ENCODE peak calls at places on chromosomes 5 and 9, in eight cellular contexts. One of them, this sample, is unnamed.

GRCh38 chr9:134485653-134486052 is 155.9 kb upstream of the COL5A1 start:
- DNase-seq in progenitor cell of endocrine pancreas: no peak
- DNase-seq in Panc1: no peak
- DNase-seq in cardiac muscle cell: no peak
- DNase-seq in AG10803: no peak
- DNase-seq in upper lobe of left lung: no peak
- DNase-seq in natural killer cell: no peak
- DNase-seq in body of pancreas: no peak
- DNase-seq in this sample: no peak

GRCh38 chr5:139636975-139637408 is 11.2 kb upstream of the CXXC5 start:
- DNase-seq in progenitor cell of endocrine pancreas: no peak
- DNase-seq in Panc1: no peak
- DNase-seq in cardiac muscle cell: no peak
- DNase-seq in AG10803: peak; percentile 51
- DNase-seq in upper lobe of left lung: no peak
- DNase-seq in natural killer cell: peak; percentile 64
- DNase-seq in body of pancreas: no peak
- DNase-seq in this sample: no peak

GRCh38 chr9:98882569-98882923 is 61.2 kb upstream of the COL15A1 start:
- DNase-seq in progenitor cell of endocrine pancreas: no peak
- DNase-seq in Panc1: no peak
- DNase-seq in cardiac muscle cell: no peak
- DNase-seq in AG10803: no peak
- DNase-seq in upper lobe of left lung: no peak
- DNase-seq in natural killer cell: no peak
- DNase-seq in body of pancreas: no peak
- DNase-seq in this sample: no peak

GRCh38 chr9:134694368-134694665 is 52.7 kb downstream of the COL5A1 start:
- DNase-seq in progenitor cell of endocrine pancreas: no peak
- DNase-seq in Panc1: no peak
- DNase-seq in cardiac muscle cell: no peak
- DNase-seq in AG10803: no peak
- DNase-seq in upper lobe of left lung: no peak
- DNase-seq in natural killer cell: no peak
- DNase-seq in body of pancreas: no peak
- DNase-seq in this sample: no peak

GRCh38 chr5:160793500-160793899 is 58.5 kb downstream of the ATP10B start:
- DNase-seq in progenitor cell of endocrine pancreas: no peak
- DNase-seq in Panc1: no peak
- DNase-seq in cardiac muscle cell: no peak
- DNase-seq in AG10803: no peak
- DNase-seq in upper lobe of left lung: no peak
- DNase-seq in natural killer cell: no peak
- DNase-seq in body of pancreas: no peak
- DNase-seq in this sample: no peak

GRCh38 chr9:76216161-76216649 is 178.0 kb downstream of the RFK start:
- DNase-seq in progenitor cell of endocrine pancreas: no peak
- DNase-seq in Panc1: no peak
- DNase-seq in cardiac muscle cell: no peak
- DNase-seq in AG10803: peak; percentile 92
- DNase-seq in upper lobe of left lung: no peak
- DNase-seq in natural killer cell: no peak
- DNase-seq in body of pancreas: no peak
- DNase-seq in this sample: no peak

GRCh38 chr5:94288937-94289336 is 329.5 kb downstream of the KIAA0825 start:
- DNase-seq in progenitor cell of endocrine pancreas: no peak
- DNase-seq in Panc1: no peak
- DNase-seq in cardiac muscle cell: no peak
- DNase-seq in AG10803: peak; percentile 75
- DNase-seq in upper lobe of left lung: no peak
- DNase-seq in natural killer cell: no peak
- DNase-seq in body of pancreas: no peak
- DNase-seq in this sample: no peak

GRCh38 chr9:13100914-13101572 is 178.4 kb downstream of the MPDZ start:
- DNase-seq in progenitor cell of endocrine pancreas: no peak
- DNase-seq in Panc1: no peak
- DNase-seq in cardiac muscle cell: no peak
- DNase-seq in AG10803: no peak
- DNase-seq in upper lobe of left lung: no peak
- DNase-seq in natural killer cell: no peak
- DNase-seq in body of pancreas: no peak
- DNase-seq in this sample: no peak

GRCh38 chr5:146441896-146442295 is 5.2 kb upstream of the TCERG1 start:
- DNase-seq in progenitor cell of endocrine pancreas: no peak
- DNase-seq in Panc1: no peak
- DNase-seq in cardiac muscle cell: no peak
- DNase-seq in AG10803: no peak
- DNase-seq in upper lobe of left lung: no peak
- DNase-seq in natural killer cell: no peak
- DNase-seq in body of pancreas: no peak
- DNase-seq in this sample: no peak

GRCh38 chr5:176579323-176579722 is 30.2 kb downstream of the CDHR2 start:
- DNase-seq in progenitor cell of endocrine pancreas: no peak
- DNase-seq in Panc1: no peak
- DNase-seq in cardiac muscle cell: no peak
- DNase-seq in AG10803: no peak
- DNase-seq in upper lobe of left lung: no peak
- DNase-seq in natural killer cell: no peak
- DNase-seq in body of pancreas: no peak
- DNase-seq in this sample: no peak

GRCh38 chr5:40655138-40655537 is 24.6 kb upstream of the PTGER4 start:
- DNase-seq in progenitor cell of endocrine pancreas: no peak
- DNase-seq in Panc1: no peak
- DNase-seq in cardiac muscle cell: no peak
- DNase-seq in AG10803: no peak
- DNase-seq in upper lobe of left lung: no peak
- DNase-seq in natural killer cell: no peak
- DNase-seq in body of pancreas: no peak
- DNase-seq in this sample: no peak

GRCh38 chr9:126126012-126126411 is 200.6 kb upstream of the MVB12B start:
- DNase-seq in progenitor cell of endocrine pancreas: no peak
- DNase-seq in Panc1: no peak
- DNase-seq in cardiac muscle cell: no peak
- DNase-seq in AG10803: no peak
- DNase-seq in upper lobe of left lung: no peak
- DNase-seq in natural killer cell: no peak
- DNase-seq in body of pancreas: no peak
- DNase-seq in this sample: no peak

GRCh38 chr5:146995878-146996277 is 117.3 kb upstream of the PPP2R2B start:
- DNase-seq in progenitor cell of endocrine pancreas: no peak
- DNase-seq in Panc1: no peak
- DNase-seq in cardiac muscle cell: peak; percentile 26
- DNase-seq in AG10803: no peak
- DNase-seq in upper lobe of left lung: no peak
- DNase-seq in natural killer cell: no peak
- DNase-seq in body of pancreas: no peak
- DNase-seq in this sample: no peak

GRCh38 chr5:4185127-4185526 is 589.5 kb downstream of the IRX1 start:
- DNase-seq in progenitor cell of endocrine pancreas: no peak
- DNase-seq in Panc1: no peak
- DNase-seq in cardiac muscle cell: no peak
- DNase-seq in AG10803: no peak
- DNase-seq in upper lobe of left lung: no peak
- DNase-seq in natural killer cell: no peak
- DNase-seq in body of pancreas: no peak
- DNase-seq in this sample: no peak

GRCh38 chr5:15502208-15502607 is 2.2 kb downstream of the FBXL7 start:
- DNase-seq in progenitor cell of endocrine pancreas: no peak
- DNase-seq in Panc1: no peak
- DNase-seq in cardiac muscle cell: no peak
- DNase-seq in AG10803: peak; percentile 64
- DNase-seq in upper lobe of left lung: no peak
- DNase-seq in natural killer cell: no peak
- DNase-seq in body of pancreas: no peak
- DNase-seq in this sample: no peak

GRCh38 chr9:109191746-109192145 is 24.7 kb upstream of the FRRS1L start:
- DNase-seq in progenitor cell of endocrine pancreas: no peak
- DNase-seq in Panc1: no peak
- DNase-seq in cardiac muscle cell: no peak
- DNase-seq in AG10803: no peak
- DNase-seq in upper lobe of left lung: no peak
- DNase-seq in natural killer cell: no peak
- DNase-seq in body of pancreas: no peak
- DNase-seq in this sample: no peak

GRCh38 chr9:137077758-137078693 is 709 bp downstream of the UAP1L1 start:
- DNase-seq in progenitor cell of endocrine pancreas: no peak
- DNase-seq in Panc1: no peak
- DNase-seq in cardiac muscle cell: no peak
- DNase-seq in AG10803: no peak
- DNase-seq in upper lobe of left lung: peak; percentile 87
- DNase-seq in natural killer cell: no peak
- DNase-seq in body of pancreas: peak; percentile 42
- DNase-seq in this sample: peak; percentile 38

GRCh38 chr5:130992095-130992494 is 173.0 kb downstream of the HINT1 start:
- DNase-seq in progenitor cell of endocrine pancreas: no peak
- DNase-seq in Panc1: no peak
- DNase-seq in cardiac muscle cell: no peak
- DNase-seq in AG10803: peak; percentile 87
- DNase-seq in upper lobe of left lung: no peak
- DNase-seq in natural killer cell: no peak
- DNase-seq in body of pancreas: no peak
- DNase-seq in this sample: no peak

DNA sequence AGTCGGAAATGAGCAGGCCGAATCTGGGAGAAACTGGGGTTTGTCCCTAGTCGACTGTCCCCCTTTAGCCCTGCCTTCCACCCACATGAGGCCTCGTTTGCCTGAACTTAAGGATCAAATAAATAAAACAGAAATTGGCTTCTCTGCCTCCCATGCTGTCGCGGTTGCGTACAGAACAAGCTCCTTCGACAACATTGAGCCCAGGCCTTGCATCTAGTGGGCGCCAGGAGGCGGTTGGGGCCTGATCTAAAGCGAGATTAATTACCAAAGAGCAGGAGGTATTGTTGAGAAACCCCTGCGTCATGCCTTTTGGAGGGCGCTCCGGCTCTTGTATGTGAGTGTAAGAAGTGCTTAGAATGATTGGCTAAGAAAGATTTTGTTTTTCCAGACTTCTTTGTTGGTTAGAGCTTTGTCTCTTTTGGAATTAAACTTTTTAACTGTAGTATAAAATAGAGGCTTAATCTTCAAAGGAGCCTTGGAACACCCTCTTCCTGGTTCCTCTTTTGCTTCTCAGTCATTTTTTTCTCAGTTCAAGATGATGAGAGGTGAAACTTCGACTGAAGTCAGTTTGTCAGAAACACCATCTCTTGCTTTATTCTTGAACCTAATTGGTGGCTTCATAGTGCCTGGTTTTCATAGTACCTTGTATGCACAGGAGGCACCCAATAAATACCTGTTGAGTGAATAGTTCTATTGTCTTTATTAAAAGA is 828 bp downstream of the ATP6V0E1 start:
- DNase-seq in progenitor cell of endocrine pancreas: peak; percentile 40
- DNase-seq in Panc1: peak; percentile 43
- DNase-seq in cardiac muscle cell: peak; percentile 70
- DNase-seq in AG10803: peak; percentile 92
- DNase-seq in upper lobe of left lung: no peak
- DNase-seq in natural killer cell: peak; percentile 64
- DNase-seq in body of pancreas: peak; percentile 77
- DNase-seq in this sample: peak; percentile 48
- TF ChIP-seq CTCF in progenitor cell of endocrine pancreas: peak; percentile 57
- TF ChIP-seq CTCF in Panc1: no peak
- TF ChIP-seq CTCF in cardiac muscle cell: peak; percentile 74
- TF ChIP-seq CTCF in AG10803: peak; percentile 73
- TF ChIP-seq CTCF in upper lobe of left lung: peak; percentile 73
- TF ChIP-seq CTCF in natural killer cell: peak; percentile 29
- TF ChIP-seq CTCF in body of pancreas: peak; percentile 45
- TF ChIP-seq CTCF in this sample: no peak

DNA sequence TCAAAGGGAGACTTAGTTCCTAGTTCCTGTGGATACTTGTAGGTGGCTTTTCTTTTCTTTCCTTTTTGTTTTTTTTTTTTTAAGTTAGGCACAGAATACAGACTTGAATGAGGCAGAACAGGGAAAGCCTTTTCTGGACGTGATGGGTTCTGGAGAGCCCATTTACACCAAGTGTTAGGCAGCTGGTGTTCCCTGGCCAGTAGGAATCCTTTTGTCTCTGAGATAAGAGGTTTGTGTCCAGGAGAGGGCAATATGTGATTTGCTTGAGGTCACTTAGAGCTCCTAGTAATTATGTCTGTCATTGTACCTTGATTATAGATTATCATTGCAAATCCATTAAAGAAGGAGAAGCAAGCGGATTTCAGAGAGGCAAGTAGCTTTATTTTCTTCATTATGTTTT is 9.1 kb downstream of the MEGF10 start:
- DNase-seq in progenitor cell of endocrine pancreas: no peak
- DNase-seq in Panc1: no peak
- DNase-seq in cardiac muscle cell: no peak
- DNase-seq in AG10803: no peak
- DNase-seq in upper lobe of left lung: no peak
- DNase-seq in natural killer cell: no peak
- DNase-seq in body of pancreas: no peak
- DNase-seq in this sample: no peak
- TF ChIP-seq CTCF in progenitor cell of endocrine pancreas: no peak
- TF ChIP-seq CTCF in Panc1: no peak
- TF ChIP-seq CTCF in cardiac muscle cell: no peak
- TF ChIP-seq CTCF in AG10803: no peak
- TF ChIP-seq CTCF in upper lobe of left lung: no peak
- TF ChIP-seq CTCF in natural killer cell: no peak
- TF ChIP-seq CTCF in body of pancreas: no peak
- TF ChIP-seq CTCF in this sample: no peak

GRCh38 chr5:155699385-155699784 is 627.6 kb upstream of the SGCD start:
- DNase-seq in progenitor cell of endocrine pancreas: no peak
- DNase-seq in Panc1: no peak
- DNase-seq in cardiac muscle cell: peak; percentile 7
- DNase-seq in AG10803: no peak
- DNase-seq in upper lobe of left lung: no peak
- DNase-seq in natural killer cell: no peak
- DNase-seq in body of pancreas: no peak
- DNase-seq in this sample: no peak

GRCh38 chr5:155697236-155697635 is 629.7 kb upstream of the SGCD start:
- DNase-seq in progenitor cell of endocrine pancreas: no peak
- DNase-seq in Panc1: no peak
- DNase-seq in cardiac muscle cell: no peak
- DNase-seq in AG10803: no peak
- DNase-seq in upper lobe of left lung: no peak
- DNase-seq in natural killer cell: no peak
- DNase-seq in body of pancreas: no peak
- DNase-seq in this sample: no peak

DNA sequence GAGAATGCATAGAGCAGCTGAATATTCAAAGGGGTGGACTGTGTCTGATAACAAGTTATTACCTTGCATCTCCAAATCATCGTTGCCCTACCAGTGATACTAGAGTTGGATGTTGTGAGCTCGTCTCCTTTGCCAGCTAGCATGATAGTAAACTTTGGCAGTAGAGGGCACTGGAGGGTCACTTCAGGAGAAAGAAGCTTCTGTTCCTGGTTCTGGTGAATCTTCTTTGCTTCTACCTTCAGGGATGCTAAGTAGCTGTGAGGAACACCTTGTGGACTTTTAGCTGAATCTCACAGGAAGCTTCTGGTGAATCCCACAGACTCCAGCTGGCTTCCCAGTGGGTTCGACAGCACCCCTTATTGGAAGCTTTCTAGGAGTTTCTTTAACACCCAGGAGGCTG is 626.6 kb upstream of the SGCD start:
- DNase-seq in progenitor cell of endocrine pancreas: no peak
- DNase-seq in Panc1: no peak
- DNase-seq in cardiac muscle cell: peak; percentile 11
- DNase-seq in AG10803: peak; percentile 58
- DNase-seq in upper lobe of left lung: no peak
- DNase-seq in natural killer cell: no peak
- DNase-seq in body of pancreas: no peak
- DNase-seq in this sample: no peak
- TF ChIP-seq CTCF in progenitor cell of endocrine pancreas: no peak
- TF ChIP-seq CTCF in Panc1: peak; percentile 15
- TF ChIP-seq CTCF in cardiac muscle cell: no peak
- TF ChIP-seq CTCF in AG10803: peak; percentile 75
- TF ChIP-seq CTCF in upper lobe of left lung: no peak
- TF ChIP-seq CTCF in natural killer cell: peak; percentile 39
- TF ChIP-seq CTCF in body of pancreas: no peak
- TF ChIP-seq CTCF in this sample: no peak

GRCh38 chr9:94859891-94860290 is 133.4 kb downstream of the AOPEP start:
- DNase-seq in progenitor cell of endocrine pancreas: no peak
- DNase-seq in Panc1: no peak
- DNase-seq in cardiac muscle cell: no peak
- DNase-seq in AG10803: no peak
- DNase-seq in upper lobe of left lung: no peak
- DNase-seq in natural killer cell: no peak
- DNase-seq in body of pancreas: no peak
- DNase-seq in this sample: no peak
- TF ChIP-seq CTCF in progenitor cell of endocrine pancreas: no peak
- TF ChIP-seq CTCF in Panc1: no peak
- TF ChIP-seq CTCF in cardiac muscle cell: no peak
- TF ChIP-seq CTCF in AG10803: no peak
- TF ChIP-seq CTCF in upper lobe of left lung: no peak
- TF ChIP-seq CTCF in natural killer cell: no peak
- TF ChIP-seq CTCF in body of pancreas: no peak
- TF ChIP-seq CTCF in this sample: no peak

This sample was measured in activated B cell treated with CpG ODN at 0.5 μM for 24 hours.